ENCODE peak calls at places on chromosomes 16 and 17, in six cellular contexts. V is right atrium auricular region, F is suprapubic skin, U is keratinocyte, H is AG10803, Q is epithelial cell of esophagus. W is an unnamed sample.

GRCh38 chr17:18070861-18071340 is 16.8 kb upstream of the DRG2 start:
- DNase-seq in V (no peak), F (no peak), U (no peak), H (peak), Q (peak), W (no peak)

GRCh38 chr16:14369734-14370598 is 260.1 kb downstream of the PARN start:
- DNase-seq in V (peak), F (no peak), U (peak), H (peak), Q (peak), W (no peak)

GRCh38 chr16:74111583-74111982 is 185.0 kb upstream of the PSMD7 start:
- DNase-seq in V (no peak), F (no peak), U (no peak), H (no peak), Q (no peak), W (no peak)

GRCh38 chr16:30786115-30786935 is 680 bp downstream of the ZNF629 start:
- DNase-seq in V (no peak), F (no peak), U (no peak), H (peak), Q (peak), W (no peak)

GRCh38 chr17:77376795-77377751 is 236.3 kb downstream of the SEC14L1 start:
- DNase-seq in V (peak), F (no peak), U (no peak), H (peak), Q (no peak), W (no peak)

GRCh38 chr17:36722903-36723263 is 121.5 kb downstream of the MRM1 start:
- DNase-seq in V (no peak), F (no peak), U (no peak), H (no peak), Q (no peak), W (no peak)

GRCh38 chr17:62750502-62751349 is 57.4 kb downstream of the MARCHF10 start:
- DNase-seq in V (no peak), F (peak), U (peak), H (no peak), Q (peak), W (no peak)

GRCh38 chr17:15944720-15945492 is at the start of gene ADORA2B:
- DNase-seq in V (peak), F (no peak), U (no peak), H (peak), Q (peak), W (no peak)

GRCh38 chr16:22400899-22401298 is 26.5 kb upstream of the CDR2 start:
- DNase-seq in V (no peak), F (no peak), U (no peak), H (no peak), Q (no peak), W (no peak)

GRCh38 chr17:6812295-6812694 is 19.2 kb downstream of the TEKT1 start:
- DNase-seq in V (no peak), F (no peak), U (no peak), H (no peak), Q (no peak), W (no peak)

GRCh38 chr17:17518019-17518418 is 21.8 kb upstream of the RASD1 start:
- DNase-seq in V (no peak), F (no peak), U (no peak), H (no peak), Q (no peak), W (no peak)

GRCh38 chr17:81519284-81520020 is 6.9 kb upstream of the ACTG1 start:
- DNase-seq in V (no peak), F (no peak), U (no peak), H (no peak), Q (peak), W (no peak)

GRCh38 chr17:82289822-82290541 is 16.5 kb upstream of the CSNK1D start:
- DNase-seq in V (no peak), F (no peak), U (no peak), H (no peak), Q (no peak), W (no peak)

GRCh38 chr17:21278304-21279197 is 6.0 kb upstream of the MAP2K3 start:
- DNase-seq in V (no peak), F (no peak), U (no peak), H (peak), Q (peak), W (no peak)

GRCh38 chr17:60863892-60864673 is 186.4 kb downstream of the BCAS3 start:
- DNase-seq in V (no peak), F (no peak), U (no peak), H (peak), Q (no peak), W (no peak)

GRCh38 chr17:82587234-82588086 is 60.8 kb downstream of the WDR45B start:
- DNase-seq in V (no peak), F (no peak), U (no peak), H (no peak), Q (no peak), W (no peak)

GRCh38 chr17:42402121-42402516 is 13.9 kb upstream of the STAT3 start:
- DNase-seq in V (no peak), F (no peak), U (no peak), H (no peak), Q (no peak), W (no peak)

GRCh38 chr16:72369273-72369672 is 197.3 kb upstream of the PMFBP1 start:
- DNase-seq in V (no peak), F (no peak), U (no peak), H (no peak), Q (no peak), W (no peak)

GRCh38 chr17:74477411-74477810 is 11.0 kb downstream of the CD300A start:
- DNase-seq in V (no peak), F (no peak), U (no peak), H (no peak), Q (no peak), W (no peak)

GRCh38 chr17:63477471-63478440 is 895 bp downstream of the ACE start:
- DNase-seq in V (no peak), F (no peak), U (no peak), H (no peak), Q (no peak), W (no peak)

GRCh38 chr16:66523861-66524354 is 26.0 kb downstream of the TK2 start:
- DNase-seq in V (no peak), F (peak), U (no peak), H (no peak), Q (no peak), W (no peak)

GRCh38 chr16:23434380-23434779 is 18.6 kb downstream of the COG7 start:
- DNase-seq in V (no peak), F (no peak), U (peak), H (peak), Q (peak), W (peak)

GRCh38 chr16:54462766-54463165 is 176.2 kb upstream of the IRX3 start:
- DNase-seq in V (no peak), F (no peak), U (no peak), H (no peak), Q (no peak), W (no peak)

GRCh38 chr17:16406742-16407674 is 8.4 kb upstream of the TRPV2 start:
- DNase-seq in V (no peak), F (no peak), U (no peak), H (no peak), Q (no peak), W (no peak)

GRCh38 chr17:17036520-17036998 is 5.7 kb upstream of the MPRIP start:
- DNase-seq in V (no peak), F (no peak), U (no peak), H (no peak), Q (no peak), W (no peak)

GRCh38 chr16:73735018-73735417 is 561.6 kb upstream of the PSMD7 start:
- DNase-seq in V (no peak), F (no peak), U (peak), H (peak), Q (peak), W (peak)

GRCh38 chr16:8096211-8096610 is 494.1 kb downstream of the TMEM114 start:
- DNase-seq in V (no peak), F (no peak), U (no peak), H (no peak), Q (no peak), W (no peak)

GRCh38 chr17:38595892-38596291 is 9.9 kb downstream of the SRCIN1 start:
- DNase-seq in V (no peak), F (no peak), U (no peak), H (no peak), Q (no peak), W (no peak)
- H3K4me3 ChIP-seq in V (no peak), F (no peak), U (no peak), H (no peak), Q (no peak), W (no peak)

GRCh38 chr16:87653234-87653633 is 50.9 kb downstream of the JPH3 start:
- DNase-seq in V (no peak), F (no peak), U (no peak), H (no peak), Q (no peak), W (no peak)
- TF ChIP-seq CTCF in V (peak), F (no peak), U (peak), H (peak), Q (peak), W (peak)

GRCh38 chr16:16120382-16121184 is 102.7 kb downstream of the ABCC6 start:
- DNase-seq in V (peak), F (no peak), U (no peak), H (no peak), Q (no peak), W (no peak)

GRCh38 chr16:16121185-16121727 is 102.0 kb downstream of the ABCC6 start:
- DNase-seq in V (no peak), F (no peak), U (no peak), H (no peak), Q (no peak), W (no peak)

GRCh38 chr16:16118337-16118736 is 105.0 kb downstream of the ABCC6 start:
- DNase-seq in V (no peak), F (no peak), U (no peak), H (no peak), Q (no peak), W (no peak)

GRCh38 chr16:16122264-16122663 is 101.0 kb downstream of the ABCC6 start:
- DNase-seq in V (no peak), F (no peak), U (no peak), H (no peak), Q (no peak), W (no peak)

DNA sequence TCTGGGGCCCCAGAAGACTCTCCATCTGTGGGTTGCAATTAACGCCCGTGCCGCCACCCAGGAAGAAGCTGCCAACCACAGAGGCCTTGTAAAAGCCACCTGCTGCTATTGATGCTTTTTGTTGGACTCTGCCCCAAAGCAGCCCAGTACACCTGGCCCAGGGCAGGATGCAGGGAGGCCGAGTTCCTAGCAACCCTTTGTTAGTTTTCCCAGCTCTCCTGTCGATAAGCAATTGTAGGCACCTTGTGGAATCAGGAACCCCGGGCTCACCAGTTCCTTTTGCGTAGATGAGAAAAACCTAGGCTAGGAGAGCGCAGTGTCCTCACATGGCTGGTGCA is 103.3 kb downstream of the ABCC6 start:
- DNase-seq in V (no peak), F (no peak), U (no peak), H (no peak), Q (no peak), W (no peak)
- H3K4me3 ChIP-seq in V (no peak), F (no peak), U (no peak), H (no peak), Q (no peak), W (no peak)

GRCh38 chr17:34313164-34313563 is 6.1 kb upstream of the CCL8 start:
- DNase-seq in V (no peak), F (no peak), U (no peak), H (peak), Q (peak), W (no peak)

GRCh38 chr17:34321981-34322380 is 2.7 kb downstream of the CCL8 start:
- DNase-seq in V (no peak), F (no peak), U (no peak), H (no peak), Q (no peak), W (no peak)

GRCh38 chr17:34319087-34319486 is at the start of gene CCL8:
- DNase-seq in V (no peak), F (no peak), U (no peak), H (no peak), Q (no peak), W (no peak)

GRCh38 chr17:34314279-34314678 is 5.0 kb upstream of the CCL8 start:
- DNase-seq in V (peak), F (no peak), U (no peak), H (peak), Q (no peak), W (no peak)

GRCh38 chr17:34318474-34318873 is 761 bp upstream of the CCL8 start:
- DNase-seq in V (no peak), F (no peak), U (no peak), H (no peak), Q (peak), W (no peak)
- TF ChIP-seq CTCF in V (no peak), F (no peak), U (no peak), H (no peak), Q (no peak), W (peak)

GRCh38 chr17:49497147-49498036 is 2.3 kb downstream of the NGFR start:
- DNase-seq in V (peak), F (no peak), U (no peak), H (no peak), Q (peak), W (no peak)
- H3K4me3 ChIP-seq in V (peak), F (peak), U (peak), H (no peak), Q (peak), W (peak)

W was measured in epithelial cell of proximal tubule.